ENCODE peak calls at places on chromosomes 13 and 19, in seven cellular contexts. L, B, T, V, X, R and F are unnamed samples.

GRCh38 chr19:19185853-19186728 is 5.9 kb downstream of the BORCS8 start:
- DNase-seq in L (peak; percentile 31), B (no peak), R (peak; percentile 57), T (no peak), X (no peak), V (peak; percentile 26), F (no peak)

GRCh38 chr19:31220540-31220939 is 128.7 kb downstream of the TSHZ3 start:
- DNase-seq in L (no peak), X (no peak), T (no peak), R (no peak), V (peak; percentile 4), B (no peak), F (no peak)

GRCh38 chr13:71290963-71291937 is 575.8 kb downstream of the DACH1 start:
- DNase-seq in T (no peak), X (peak; percentile 34), L (peak; percentile 1), V (peak; percentile 2), R (peak; percentile 19), B (no peak), F (peak; percentile 20)

GRCh38 chr13:101116826-101117225 is 299.5 kb downstream of the NALCN start:
- DNase-seq in R (no peak), X (no peak), T (no peak), V (no peak), L (no peak), B (no peak), F (no peak)

GRCh38 chr13:104779311-104779710 is 1713.1 kb upstream of the SLC10A2 start:
- DNase-seq in T (no peak), X (no peak), L (peak; percentile 64), R (no peak), B (no peak), V (no peak), F (no peak)

GRCh38 chr13:44365008-44365407 is 8.6 kb upstream of the SERP2 start:
- DNase-seq in L (peak; percentile 64), T (no peak), V (no peak), X (no peak), B (no peak), R (no peak), F (no peak)

GRCh38 chr19:13633109-13633508 is 126.8 kb upstream of the CACNA1A start:
- DNase-seq in R (peak; percentile 85), B (no peak), T (no peak), L (peak; percentile 79), X (no peak), V (no peak), F (no peak)

GRCh38 chr13:110396913-110397379 is 89.9 kb downstream of the COL4A2 start:
- DNase-seq in L (peak; percentile 100), R (peak; percentile 77), B (no peak), T (no peak), X (peak; percentile 91), V (peak; percentile 44), F (peak; percentile 99)

GRCh38 chr19:30596268-30596667 is 224.1 kb downstream of the ZNF536 start:
- DNase-seq in L (no peak), V (no peak), X (no peak), R (no peak), B (no peak), T (no peak), F (no peak)

GRCh38 chr13:39226359-39226758 is 188.1 kb downstream of the NHLRC3 start:
- DNase-seq in B (no peak), X (peak; percentile 61), V (no peak), L (no peak), T (no peak), R (no peak), F (no peak)

GRCh38 chr19:5664515-5664914 is 15.8 kb downstream of the MICOS13 start:
- DNase-seq in V (no peak), L (no peak), X (no peak), B (no peak), R (no peak), T (no peak), F (no peak)

GRCh38 chr19:6270076-6270745 is 9.6 kb downstream of the MLLT1 start:
- DNase-seq in R (no peak), T (no peak), L (no peak), X (no peak), V (no peak), B (no peak), F (peak; percentile 23)

GRCh38 chr13:27359203-27359821 is 65.1 kb upstream of the GTF3A start:
- DNase-seq in L (peak; percentile 73), V (peak; percentile 45), X (peak; percentile 54), R (peak; percentile 79), B (peak; percentile 53), T (peak; percentile 63), F (peak; percentile 45)

GRCh38 chr13:36837354-36838092 is 18.5 kb downstream of the RFXAP start:
- DNase-seq in T (no peak), X (peak; percentile 54), V (no peak), R (no peak), B (no peak), L (no peak), F (no peak)

GRCh38 chr19:13417054-13417453 is 89.2 kb downstream of the CACNA1A start:
- DNase-seq in L (no peak), B (no peak), R (no peak), X (peak; percentile 58), V (peak; percentile 33), T (no peak), F (no peak)

GRCh38 chr19:11560404-11560988 is 1.5 kb upstream of the ELOF1 start:
- DNase-seq in R (peak; percentile 49), L (peak; percentile 84), V (peak; percentile 27), T (no peak), X (no peak), B (no peak), F (no peak)

GRCh38 chr19:11556634-11557420 is 2.2 kb downstream of the ELOF1 start:
- DNase-seq in L (no peak), T (no peak), X (no peak), R (no peak), B (no peak), V (no peak), F (no peak)

GRCh38 chr19:11555246-11555645 is 3.8 kb downstream of the ELOF1 start:
- DNase-seq in X (no peak), L (no peak), T (no peak), V (no peak), R (no peak), B (no peak), F (no peak)

GRCh38 chr19:11563530-11563929 is 4.5 kb upstream of the ELOF1 start:
- DNase-seq in L (no peak), V (no peak), R (no peak), T (no peak), X (no peak), B (no peak), F (no peak)

GRCh38 chr19:11558881-11559828 is at the start of gene ELOF1:
- DNase-seq in T (peak; percentile 96), X (peak; percentile 99), V (peak; percentile 99), R (peak; percentile 98), B (peak; percentile 94), L (peak; percentile 98), F (peak; percentile 97)
- TF ChIP-seq POLR2A in T (peak; percentile 86), X (peak; percentile 84), V (no peak), R (peak; percentile 84), B (peak; percentile 68), L (peak; percentile 63), F (peak; percentile 83)

GRCh38 chr19:35710784-35711723 is 6.7 kb downstream of the ZBTB32 start:
- DNase-seq in B (no peak), T (no peak), R (no peak), V (no peak), X (no peak), L (no peak), F (no peak)
- TF ChIP-seq POLR2A in B (peak; percentile 24), T (no peak), R (no peak), V (no peak), X (no peak), L (no peak), F (no peak)

GRCh38 chr19:50025022-50025793 is at the start of gene VRK3:
- DNase-seq in T (peak; percentile 98), B (peak; percentile 100), X (peak; percentile 99), R (peak; percentile 99), L (peak; percentile 100), V (peak; percentile 99), F (peak; percentile 99)
- TF ChIP-seq POLR2A in T (peak; percentile 60), B (peak; percentile 81), X (peak; percentile 73), R (peak; percentile 89), L (peak; percentile 83), V (no peak), F (peak; percentile 75)

GRCh38 chr13:30373727-30374126 is 48.6 kb upstream of the UBE2L5 start:
- DNase-seq in L (no peak), B (no peak), V (no peak), T (no peak), X (no peak), R (peak; percentile 66), F (no peak)
- TF ChIP-seq POLR2A in L (no peak), B (no peak), V (no peak), T (no peak), X (no peak), R (no peak), F (no peak)

DNA sequence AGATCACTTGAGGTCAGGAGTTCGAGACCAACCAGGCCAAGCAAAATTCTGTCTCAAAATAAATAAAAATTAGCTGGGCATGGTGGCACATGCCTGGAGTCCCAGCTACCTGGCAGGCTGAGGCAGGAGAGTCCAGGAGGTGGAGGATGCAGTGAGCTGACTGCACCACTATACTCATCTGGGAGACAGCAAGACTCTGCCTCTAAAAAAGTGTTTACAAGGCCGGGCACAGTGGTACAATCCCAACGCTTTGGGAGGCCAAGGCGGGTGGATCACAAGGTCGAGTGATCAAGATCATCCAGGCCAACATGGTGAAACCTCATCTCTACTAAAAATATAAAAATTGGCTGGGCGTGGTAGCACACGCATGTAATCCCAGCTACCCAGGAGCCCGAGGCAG is 4.2 kb upstream of the DAPK3 start:
- DNase-seq in T (no peak), V (no peak), L (no peak), R (no peak), B (no peak), X (peak; percentile 23), F (no peak)
- TF ChIP-seq POLR2A in T (no peak), V (no peak), L (no peak), R (peak; percentile 15), B (no peak), X (no peak), F (no peak)

DNA sequence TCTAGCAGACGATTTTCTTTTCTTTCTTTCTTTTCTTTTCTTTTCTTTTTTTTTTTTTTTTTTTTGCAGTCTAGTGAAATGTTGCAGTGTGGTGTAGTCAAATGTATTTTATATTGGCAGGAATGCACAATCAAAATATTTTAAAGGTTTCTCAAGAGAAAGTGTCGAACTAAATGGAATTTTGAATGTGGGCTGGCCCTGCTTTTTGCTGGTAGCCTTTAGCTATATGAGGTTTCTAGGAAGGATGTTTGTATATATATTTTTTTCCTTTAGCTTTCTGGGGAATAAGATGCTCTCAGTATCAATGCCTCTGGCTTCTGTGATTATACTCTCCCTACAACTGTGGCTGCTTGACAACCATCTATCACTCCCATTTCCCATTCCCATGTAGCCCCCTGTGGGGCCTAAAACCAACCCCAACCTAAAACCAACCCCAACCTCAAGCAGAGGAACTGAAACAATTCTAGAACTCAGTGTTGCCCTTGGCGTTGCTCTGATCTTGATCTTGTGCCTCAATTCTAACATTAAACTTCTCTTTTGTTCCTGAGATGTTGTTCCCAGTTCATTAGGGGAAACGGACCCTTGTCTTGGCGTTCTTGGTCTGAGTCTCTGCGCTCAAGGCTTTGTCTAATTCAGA is 27.1 kb downstream of the CYSLTR2 start:
- DNase-seq in B (no peak), X (no peak), R (no peak), T (no peak), V (no peak), L (no peak), F (no peak)
- TF ChIP-seq POLR2A in B (no peak), X (no peak), R (no peak), T (no peak), V (no peak), L (no peak), F (no peak)

GRCh38 chr13:112193463-112194166 is 126.7 kb downstream of the SOX1 start:
- DNase-seq in V (no peak), R (no peak), B (no peak), X (no peak), T (no peak), L (no peak), F (no peak)
- TF ChIP-seq POLR2A in V (no peak), R (no peak), B (no peak), X (no peak), T (no peak), L (no peak), F (no peak)